ENCODE peak calls at places on chromosomes 16 and 17, in four cellular contexts. O is uterus, Q is heart left ventricle, N is A549. I is an unnamed sample.

GRCh38 chr16:7182510-7183109 is 150.0 kb upstream of the RBFOX1 start:
- DNase-seq in O (no peak), Q (no peak), N (no peak), I (no peak)

GRCh38 chr16:67428146-67428731 is 2.7 kb upstream of the HSD11B2 start:
- DNase-seq in O (peak), Q (peak), N (peak), I (no peak)

GRCh38 chr17:163514-164103 is 17.8 kb downstream of the DOC2B start:
- DNase-seq in O (no peak), Q (no peak), N (no peak), I (no peak)

GRCh38 chr16:68985855-68986254 is 119.6 kb upstream of the HAS3 start:
- DNase-seq in O (no peak), Q (no peak), N (no peak), I (no peak)

GRCh38 chr17:16989953-16990860 is 18.3 kb upstream of the TNFRSF13B start:
- DNase-seq in O (no peak), Q (no peak), N (no peak), I (peak)

GRCh38 chr16:20181386-20181785 is 107.7 kb upstream of the GPR139 start:
- DNase-seq in O (no peak), Q (no peak), N (no peak), I (no peak)

GRCh38 chr17:27294689-27295630 is 1.0 kb downstream of the WSB1 start:
- DNase-seq in O (peak), Q (peak), N (peak), I (peak)

GRCh38 chr17:18267927-18268711 is 7.7 kb downstream of the MIEF2 start:
- DNase-seq in O (no peak), Q (no peak), N (no peak), I (no peak)

GRCh38 chr17:60127068-60128064 is 22.4 kb upstream of the CA4 start:
- DNase-seq in O (no peak), Q (no peak), N (no peak), I (peak)

GRCh38 chr17:77371117-77371887 is 230.5 kb downstream of the SEC14L1 start:
- DNase-seq in O (no peak), Q (no peak), N (no peak), I (no peak)

GRCh38 chr16:50607051-50607431 is 58.8 kb downstream of the NKD1 start:
- DNase-seq in O (no peak), Q (no peak), N (no peak), I (no peak)

GRCh38 chr16:31833047-31833446 is 40.6 kb upstream of the ZNF267 start:
- DNase-seq in O (no peak), Q (no peak), N (no peak), I (no peak)

GRCh38 chr17:52157603-52158449 is 688 bp downstream of the CA10 start:
- DNase-seq in O (no peak), Q (no peak), N (no peak), I (no peak)

GRCh38 chr17:47621293-47622178 is 28.2 kb upstream of the KPNB1 start:
- DNase-seq in O (peak), Q (peak), N (peak), I (no peak)

GRCh38 chr16:88366704-88367047 is 16.1 kb upstream of the ZNF469 start:
- DNase-seq in O (no peak), Q (no peak), N (no peak), I (no peak)

GRCh38 chr17:72600934-72601333 is 480.1 kb downstream of the SOX9 start:
- DNase-seq in O (no peak), Q (no peak), N (no peak), I (no peak)

GRCh38 chr17:27882162-27882840 is 10.9 kb downstream of the LYRM9 start:
- DNase-seq in O (no peak), Q (no peak), N (no peak), I (no peak)

GRCh38 chr17:42283241-42284019 is 4.9 kb upstream of the STAT5A start:
- DNase-seq in O (peak), Q (peak), N (no peak), I (peak)

GRCh38 chr16:3017806-3018506 is at the start of gene CLDN6:
- DNase-seq in O (no peak), Q (no peak), N (no peak), I (no peak)
- TF ChIP-seq CTCF in O (no peak), Q (peak), N (no peak), I (no peak)

GRCh38 chr16:86508947-86509758 is 1.2 kb upstream of the FOXF1 start:
- DNase-seq in O (peak), Q (peak), N (no peak), I (no peak)

GRCh38 chr16:86511317-86512161 is 1.2 kb downstream of the FOXF1 start:
- DNase-seq in O (no peak), Q (no peak), N (no peak), I (no peak)

GRCh38 chr16:86512301-86512859 is 2.1 kb downstream of the FOXF1 start:
- DNase-seq in O (no peak), Q (no peak), N (no peak), I (no peak)

GRCh38 chr16:86509759-86510464 is 415 bp upstream of the FOXF1 start:
- DNase-seq in O (peak), Q (peak), N (no peak), I (no peak)

GRCh38 chr16:86510465-86511261 is at the start of gene FOXF1:
- DNase-seq in O (no peak), Q (no peak), N (no peak), I (no peak)
- TF ChIP-seq POLR2A in O (peak), Q (no peak), N (no peak), I (no peak)

GRCh38 chr17:20121359-20122235 is 112.4 kb downstream of the SPECC1 start:
- DNase-seq in O (peak), Q (peak), N (peak), I (no peak)
- H3K4me3 ChIP-seq in O (no peak), Q (no peak), N (no peak), I (no peak)

GRCh38 chr16:21614896-21615295 is 15.5 kb downstream of the METTL9 start:
- DNase-seq in O (no peak), Q (no peak), N (no peak), I (no peak)
- TF ChIP-seq CTCF in O (no peak), Q (no peak), N (no peak), I (no peak)

GRCh38 chr16:84578538-84579126 is 39.2 kb downstream of the COTL1 start:
- DNase-seq in O (no peak), Q (no peak), N (no peak), I (no peak)
- TF ChIP-seq POLR2A in O (no peak), Q (no peak), N (no peak), I (no peak)

GRCh38 chr17:55722742-55723487 is at the start of gene TMEM100:
- DNase-seq in O (peak), Q (no peak), N (no peak), I (peak)
- H3K4me3 ChIP-seq in O (peak), Q (peak), N (no peak), I (no peak)

GRCh38 chr17:73813201-73813600 is 169.0 kb upstream of the SDK2 start:
- DNase-seq in O (no peak), Q (no peak), N (no peak), I (no peak)

GRCh38 chr17:73819440-73820395 is 175.5 kb upstream of the SDK2 start:
- DNase-seq in O (no peak), Q (no peak), N (no peak), I (no peak)

GRCh38 chr17:73815474-73815873 is 171.2 kb upstream of the SDK2 start:
- DNase-seq in O (no peak), Q (no peak), N (no peak), I (no peak)

DNA sequence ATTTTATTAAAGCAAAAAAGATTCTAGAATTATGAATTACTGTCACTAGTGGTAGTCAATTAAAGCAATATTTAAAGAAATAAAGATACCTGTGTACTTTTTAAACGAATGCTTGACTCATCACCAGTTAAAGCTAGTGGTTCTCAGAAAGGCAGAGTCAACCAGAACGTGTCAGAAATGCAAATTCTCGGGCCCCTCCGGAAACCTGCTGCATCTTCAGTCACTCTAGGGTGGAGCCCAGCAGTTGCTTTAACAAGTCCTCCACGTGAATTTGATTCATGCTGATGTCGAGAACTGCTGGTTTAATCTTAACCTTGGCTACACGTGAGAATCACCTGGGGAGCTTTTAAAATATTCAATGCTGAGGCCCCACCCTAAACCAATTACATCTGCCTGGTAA is 169.8 kb upstream of the SDK2 start:
- DNase-seq in O (no peak), Q (no peak), N (no peak), I (no peak)
- TF ChIP-seq CTCF in O (no peak), Q (no peak), N (no peak), I (no peak)

DNA sequence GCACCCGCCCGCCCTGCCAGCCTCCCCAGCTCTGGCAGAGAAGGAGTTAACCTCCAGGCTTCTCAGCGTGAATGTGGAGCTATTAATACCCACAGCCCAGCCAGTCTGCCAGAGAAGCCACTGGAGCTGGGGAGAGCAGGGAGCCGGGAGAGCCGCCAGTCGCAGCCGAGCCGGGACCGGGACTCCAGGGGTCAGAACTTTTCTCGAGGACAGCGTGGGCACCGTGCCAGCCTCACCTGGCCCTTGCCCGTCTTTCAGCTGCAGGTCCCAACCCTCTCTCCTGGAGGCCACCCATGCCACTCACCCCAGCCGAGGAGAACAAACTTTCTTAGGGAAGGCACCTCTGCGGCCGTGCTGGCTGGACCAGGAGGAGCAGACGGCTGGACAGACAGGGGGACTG is 33.8 kb upstream of the SBK1 start:
- DNase-seq in O (no peak), Q (peak), N (no peak), I (no peak)
- TF ChIP-seq POLR2A in O (no peak), Q (peak), N (no peak), I (no peak)